ENCODE peak calls at places on chromosomes 5 and 9, in six cellular contexts. P is astrocyte of the spinal cord, L is AG09309, S is fibroblast of villous mesenchyme, J is foreskin keratinocyte, M is Caco-2. K is an unnamed sample.

GRCh38 chr5:155678371-155678770 is 648.6 kb upstream of the SGCD start:
- DNase-seq in P (no peak), L (no peak), S (no peak), J (no peak), M (no peak), K (no peak)

GRCh38 chr9:89635007-89635742 is 30.4 kb downstream of the GADD45G start:
- DNase-seq in P (peak), L (peak), S (peak), J (peak), M (no peak), K (no peak)

GRCh38 chr5:174895360-174895759 is 171.0 kb downstream of the MSX2 start:
- DNase-seq in P (no peak), L (no peak), S (no peak), J (no peak), M (peak), K (peak)

GRCh38 chr9:25917593-25918426 is 239.6 kb upstream of the TUSC1 start:
- DNase-seq in P (no peak), L (no peak), S (no peak), J (peak), M (no peak), K (no peak)

GRCh38 chr9:20987521-20987920 is 43.9 kb downstream of the HACD4 start:
- DNase-seq in P (no peak), L (no peak), S (no peak), J (no peak), M (no peak), K (no peak)

GRCh38 chr5:147805030-147805454 is 22.5 kb upstream of the JAKMIP2 start:
- DNase-seq in P (no peak), L (no peak), S (peak), J (no peak), M (no peak), K (no peak)

GRCh38 chr9:14277202-14277601 is 36.7 kb downstream of the NFIB start:
- DNase-seq in P (peak), L (no peak), S (peak), J (peak), M (no peak), K (peak)

GRCh38 chr5:176420086-176420485 is 3.7 kb upstream of the CLTB start:
- DNase-seq in P (no peak), L (no peak), S (no peak), J (no peak), M (no peak), K (no peak)

GRCh38 chr9:75505654-75506053 is 384.8 kb upstream of the PCSK5 start:
- DNase-seq in P (no peak), L (no peak), S (no peak), J (no peak), M (no peak), K (no peak)

GRCh38 chr5:169753795-169754194 is 116.7 kb downstream of the DOCK2 start:
- DNase-seq in P (peak), L (peak), S (peak), J (peak), M (no peak), K (no peak)

GRCh38 chr5:132008961-132009680 is 2.3 kb downstream of the ACSL6 start:
- DNase-seq in P (no peak), L (no peak), S (no peak), J (peak), M (no peak), K (no peak)

GRCh38 chr5:40736103-40736875 is 19.5 kb downstream of the TTC33 start:
- DNase-seq in P (peak), L (peak), S (peak), J (peak), M (peak), K (peak)

GRCh38 chr5:179905144-179905526 is 2.6 kb downstream of the TBC1D9B start:
- DNase-seq in P (no peak), L (no peak), S (no peak), J (no peak), M (no peak), K (no peak)

GRCh38 chr5:849651-850301 is 1.0 kb downstream of the ZDHHC11 start:
- DNase-seq in P (no peak), L (no peak), S (no peak), J (no peak), M (no peak), K (no peak)

GRCh38 chr9:96004384-96004783 is 128.9 kb downstream of the ERCC6L2 start:
- DNase-seq in P (no peak), L (no peak), S (no peak), J (no peak), M (no peak), K (no peak)

GRCh38 chr5:137498301-137498735 is 808 bp downstream of the SPOCK1 start:
- DNase-seq in P (no peak), L (no peak), S (peak), J (no peak), M (no peak), K (no peak)

GRCh38 chr5:83530186-83530585 is 58.6 kb downstream of the VCAN start:
- DNase-seq in P (peak), L (no peak), S (no peak), J (peak), M (no peak), K (no peak)

DNA sequence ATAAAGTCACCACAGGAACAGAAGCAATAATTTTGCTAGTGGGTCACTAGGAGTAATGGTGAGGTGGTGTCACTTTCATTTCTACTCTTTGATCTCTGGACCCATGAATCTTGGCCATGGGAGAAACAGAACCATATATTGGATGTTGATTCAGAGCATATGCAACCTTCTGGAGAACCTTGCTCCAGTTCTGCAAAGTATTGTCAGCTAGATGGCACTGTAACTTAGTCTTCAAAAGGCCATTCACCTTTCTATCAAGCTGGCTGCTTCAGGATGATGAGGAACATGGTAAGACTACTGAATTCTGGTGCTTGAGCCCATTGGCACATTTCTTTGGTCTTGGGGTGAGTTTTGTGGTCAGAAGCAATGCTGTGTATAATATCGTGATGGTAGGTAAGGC is 129.1 kb upstream of the FBN2 start:
- DNase-seq in P (no peak), L (no peak), S (no peak), J (no peak), M (peak), K (no peak)
- TF ChIP-seq CTCF in P (peak), L (peak), S (peak), J (peak), M (no peak), K (no peak)

DNA sequence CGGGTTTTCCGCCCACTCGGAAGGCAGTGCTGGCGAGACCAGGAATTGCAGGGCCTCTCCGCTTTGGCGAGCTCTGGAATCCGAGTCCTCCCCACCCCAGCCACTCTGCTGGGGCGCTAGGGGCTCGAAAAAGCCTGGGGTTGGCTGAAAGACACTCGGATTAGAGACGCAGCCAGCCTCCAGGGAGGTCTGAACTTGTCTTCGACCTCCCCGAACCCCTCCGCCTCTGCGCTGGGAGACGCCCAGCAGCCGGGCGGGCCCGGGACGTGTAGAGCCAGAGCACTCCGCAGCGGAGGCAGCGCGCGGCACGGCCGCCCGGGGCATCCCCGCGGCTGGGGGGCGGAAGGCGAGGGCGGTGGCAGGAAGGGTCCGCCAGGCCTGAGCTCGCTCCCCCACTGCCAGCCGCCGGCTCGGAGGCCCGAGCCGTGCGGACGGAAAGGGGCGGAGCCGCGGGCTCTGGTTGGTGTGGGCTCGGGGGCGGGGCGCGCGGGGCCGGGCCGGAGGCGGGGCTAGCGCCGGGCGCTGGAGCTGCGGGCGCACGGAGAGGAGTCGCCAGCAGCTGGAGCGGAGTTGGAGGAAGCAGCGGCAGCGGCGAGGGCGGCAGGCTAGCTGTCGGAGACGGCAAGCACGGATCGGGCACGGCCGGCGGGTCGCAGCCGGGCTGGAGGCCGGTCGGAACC is at the start of gene PIK3R1:
- DNase-seq in P (peak), L (peak), S (peak), J (peak), M (peak), K (peak)
- TF ChIP-seq CTCF in P (peak), L (peak), S (peak), J (peak), M (no peak), K (no peak)

GRCh38 chr5:105877592-105877991 is 1793.1 kb downstream of the EFNA5 start:
- DNase-seq in P (no peak), L (no peak), S (no peak), J (no peak), M (no peak), K (no peak)
- TF ChIP-seq CTCF in P (peak), L (no peak), S (no peak), J (peak), M (no peak), K (no peak)

GRCh38 chr9:121690316-121690715 is 38.9 kb downstream of the DAB2IP start:
- DNase-seq in P (no peak), L (no peak), S (no peak), J (no peak), M (no peak), K (no peak)

GRCh38 chr9:121688681-121689080 is 37.2 kb downstream of the DAB2IP start:
- DNase-seq in P (no peak), L (no peak), S (no peak), J (no peak), M (no peak), K (no peak)

GRCh38 chr9:121690766-121691165 is 39.3 kb downstream of the DAB2IP start:
- DNase-seq in P (no peak), L (no peak), S (no peak), J (no peak), M (no peak), K (no peak)

GRCh38 chr9:121688149-121688680 is 36.8 kb downstream of the DAB2IP start:
- DNase-seq in P (no peak), L (no peak), S (no peak), J (no peak), M (no peak), K (no peak)

DNA sequence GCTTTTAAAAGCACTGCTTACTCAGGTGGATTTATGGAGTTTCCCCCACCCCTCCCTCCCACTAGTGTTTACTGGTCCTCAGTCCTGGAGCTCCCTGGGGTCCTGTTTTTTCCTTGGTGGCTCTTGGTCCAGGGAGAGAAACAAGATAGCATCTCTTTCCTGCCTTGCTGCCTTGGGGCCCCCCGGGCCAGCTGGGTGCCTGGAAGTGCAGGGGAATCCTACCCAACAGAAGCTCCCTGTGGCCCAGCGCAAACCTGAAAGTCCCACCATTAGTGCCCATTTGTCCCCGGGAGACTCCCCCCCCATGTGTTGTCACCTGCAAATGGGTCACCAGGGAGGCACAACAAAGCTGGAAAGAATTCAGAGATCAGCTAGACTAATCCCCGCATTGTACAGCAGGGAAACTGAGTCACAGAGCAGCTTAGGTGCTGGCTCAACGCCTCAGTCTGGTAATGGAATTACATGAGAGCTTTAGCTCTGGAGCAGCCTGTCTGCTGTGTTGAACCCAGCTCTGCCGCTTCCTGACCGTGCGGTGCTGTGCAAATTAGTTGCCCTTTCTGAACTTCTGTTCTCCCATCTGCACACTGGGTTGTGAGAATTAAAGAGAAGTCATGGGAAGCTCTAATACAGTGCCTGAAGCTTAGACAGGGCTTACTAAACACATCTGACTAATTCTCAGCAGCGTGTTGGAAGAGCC is 38.2 kb downstream of the DAB2IP start:
- DNase-seq in P (no peak), L (no peak), S (no peak), J (no peak), M (no peak), K (no peak)
- TF ChIP-seq CTCF in P (no peak), L (no peak), S (no peak), J (no peak), M (no peak), K (no peak)

GRCh38 chr9:36793277-36793676 is 220.6 kb downstream of the MELK start:
- DNase-seq in P (no peak), L (no peak), S (no peak), J (no peak), M (peak), K (no peak)
- TF ChIP-seq CTCF in P (peak), L (peak), S (no peak), J (peak), M (peak), K (no peak)

DNA sequence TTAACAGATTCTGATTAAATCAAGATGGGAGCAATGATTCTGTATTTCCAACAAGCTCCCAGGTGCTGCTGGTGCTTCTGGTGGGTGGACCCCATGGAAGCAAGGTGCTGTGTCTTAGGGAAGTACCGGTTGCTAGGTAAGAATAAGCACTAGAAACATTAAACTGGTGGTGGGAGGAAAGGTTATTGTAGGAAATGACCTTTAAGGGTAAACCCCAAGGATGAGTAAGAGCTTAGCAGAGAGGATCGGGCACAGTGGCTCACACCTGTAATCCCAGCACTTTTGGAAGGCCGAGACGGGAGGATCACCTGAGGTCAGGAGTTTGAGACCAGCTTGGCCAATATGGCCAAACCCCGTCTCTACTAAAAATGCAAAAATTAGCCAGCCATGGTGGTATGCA is 16.2 kb upstream of the CREBRF start:
- DNase-seq in P (no peak), L (no peak), S (no peak), J (no peak), M (no peak), K (no peak)
- TF ChIP-seq CTCF in P (no peak), L (no peak), S (no peak), J (no peak), M (no peak), K (no peak)

GRCh38 chr5:94113087-94113486 is 371.7 kb upstream of the POU5F2 start:
- DNase-seq in P (no peak), L (no peak), S (no peak), J (no peak), M (peak), K (no peak)

DNA sequence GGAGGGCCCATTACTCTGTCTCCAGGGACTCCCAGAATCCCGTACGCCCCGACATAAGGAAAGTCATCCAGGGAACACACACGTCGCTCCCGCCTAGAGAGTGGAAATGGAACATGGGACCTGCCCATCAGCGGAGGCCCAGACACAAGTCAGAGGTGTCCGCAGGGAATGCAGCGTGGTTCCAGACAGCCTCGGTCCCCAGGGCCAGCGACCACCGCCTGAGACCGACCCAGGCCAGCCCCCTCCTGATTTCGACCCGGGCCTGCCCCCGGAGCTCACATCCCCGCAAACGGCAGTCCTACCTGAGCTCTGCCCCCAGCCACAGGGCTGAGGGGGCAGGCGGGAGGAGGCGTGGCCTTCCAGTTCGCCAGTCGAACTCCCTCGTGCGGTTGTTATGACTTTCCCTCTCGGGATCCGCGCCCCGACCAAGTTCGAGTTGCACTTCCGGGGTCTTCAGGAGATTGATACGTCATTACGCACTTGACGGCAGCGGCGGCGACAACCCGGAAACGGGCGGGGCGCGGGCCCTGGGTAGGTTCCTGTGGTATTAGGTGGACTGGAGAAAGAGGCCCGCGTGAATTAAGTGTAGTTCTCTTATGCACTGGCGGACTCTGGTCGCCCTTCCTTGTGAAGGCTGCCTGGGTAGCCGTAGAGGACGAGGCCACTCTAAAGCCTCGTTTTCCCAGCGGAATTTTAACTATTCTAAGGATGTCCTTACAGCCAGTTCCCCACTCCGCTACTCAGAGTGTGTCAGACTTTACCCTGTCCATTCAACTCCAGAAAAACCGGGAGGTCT is 370.0 kb upstream of the POU5F2 start:
- DNase-seq in P (peak), L (peak), S (peak), J (peak), M (peak), K (peak)
- TF ChIP-seq CTCF in P (peak), L (no peak), S (peak), J (peak), M (no peak), K (no peak)

GRCh38 chr5:36363101-36363500 is 61.4 kb upstream of the RANBP3L start:
- DNase-seq in P (peak), L (no peak), S (peak), J (peak), M (peak), K (no peak)
- TF ChIP-seq CTCF in P (peak), L (peak), S (peak), J (peak), M (peak), K (no peak)

GRCh38 chr9:110452227-110452801 is 114.7 kb upstream of the TXNDC8 start:
- DNase-seq in P (peak), L (no peak), S (no peak), J (peak), M (no peak), K (no peak)
- TF ChIP-seq CTCF in P (peak), L (peak), S (peak), J (peak), M (peak), K (no peak)

K was measured in Calu3.